ENCODE peak calls at places on chromosomes 4 and X, in nine cellular contexts. F, T, M, O, A, V, E, U and D are unnamed samples.
A peak's percentile ranks its signal among the peaks of the same experiment; 100 is the strongest.

GRCh38 chrX:8314881-8315280 is 143.8 kb upstream of the VCX2 start:
- DNase-seq in F (no peak), T (no peak), M (no peak), O (no peak), A (no peak), V (no peak), E (no peak), U (no peak), D (no peak)

GRCh38 chr4:123804171-123804721 is 407.7 kb downstream of the SPRY1 start:
- DNase-seq in F (no peak), T (no peak), M (no peak), O (no peak), A (no peak), V (no peak), E (no peak), U (no peak), D (no peak)

GRCh38 chr4:129641179-129641578 is 545.2 kb downstream of the C4orf33 start:
- DNase-seq in F (no peak), T (peak; percentile 48), M (peak; percentile 67), O (no peak), A (peak; percentile 56), V (peak; percentile 57), E (no peak), U (no peak), D (peak; percentile 9)

GRCh38 chrX:1368385-1368698 is 23.6 kb downstream of the SLC25A6 start:
- DNase-seq in F (no peak), T (no peak), M (no peak), O (no peak), A (no peak), V (no peak), E (no peak), U (no peak), D (no peak)

GRCh38 chr4:74823194-74823593 is 28.9 kb upstream of the BTC start:
- DNase-seq in F (no peak), T (no peak), M (no peak), O (no peak), A (no peak), V (no peak), E (no peak), U (no peak), D (no peak)

GRCh38 chr4:141977433-141977832 is 341.1 kb downstream of the IL15 start:
- DNase-seq in F (no peak), T (no peak), M (no peak), O (no peak), A (no peak), V (no peak), E (no peak), U (no peak), D (no peak)

GRCh38 chr4:140876597-140877364 is 120.6 kb upstream of the TBC1D9 start:
- DNase-seq in F (no peak), T (no peak), M (no peak), O (no peak), A (no peak), V (no peak), E (no peak), U (no peak), D (no peak)

GRCh38 chr4:123871351-123871750 is 474.8 kb downstream of the SPRY1 start:
- DNase-seq in F (no peak), T (peak; percentile 12), M (no peak), O (no peak), A (no peak), V (no peak), E (no peak), U (no peak), D (no peak)

GRCh38 chr4:11252149-11252548 is 176.5 kb downstream of the HS3ST1 start:
- DNase-seq in F (no peak), T (no peak), M (no peak), O (no peak), A (no peak), V (no peak), E (no peak), U (no peak), D (no peak)

GRCh38 chr4:139416073-139416673 is 37.7 kb upstream of the RAB33B start:
- DNase-seq in F (no peak), T (peak; percentile 28), M (no peak), O (no peak), A (no peak), V (no peak), E (no peak), U (no peak), D (no peak)

GRCh38 chr4:83054928-83055327 is 19.9 kb downstream of the COPS4 start:
- DNase-seq in F (no peak), T (no peak), M (no peak), O (no peak), A (no peak), V (no peak), E (no peak), U (no peak), D (no peak)

GRCh38 chrX:152897216-152898144 is at the start of gene ZNF185:
- DNase-seq in F (no peak), T (peak; percentile 74), M (no peak), O (peak; percentile 73), A (peak; percentile 72), V (no peak), E (no peak), U (no peak), D (no peak)

GRCh38 chrX:70664726-70665125 is 220.1 kb downstream of the DLG3 start:
- DNase-seq in F (no peak), T (peak; percentile 34), M (no peak), O (no peak), A (no peak), V (no peak), E (no peak), U (no peak), D (no peak)

GRCh38 chrX:22037225-22037624 is 5.1 kb downstream of the PHEX start:
- DNase-seq in F (no peak), T (no peak), M (no peak), O (no peak), A (no peak), V (no peak), E (no peak), U (no peak), D (no peak)

GRCh38 chrX:100649550-100650356 is 5.8 kb downstream of the SRPX2 start:
- DNase-seq in F (no peak), T (peak; percentile 29), M (peak; percentile 81), O (peak; percentile 59), A (peak; percentile 78), V (no peak), E (no peak), U (peak; percentile 38), D (no peak)

GRCh38 chr4:82493721-82494425 is 63.5 kb downstream of the ENOPH1 start:
- DNase-seq in F (no peak), T (no peak), M (no peak), O (no peak), A (no peak), V (no peak), E (no peak), U (no peak), D (no peak)

GRCh38 chrX:150683536-150684146 is 9.6 kb upstream of the MTMR1 start:
- DNase-seq in F (no peak), T (peak; percentile 35), M (no peak), O (no peak), A (no peak), V (peak; percentile 31), E (no peak), U (no peak), D (no peak)

GRCh38 chr4:117135634-117136354 is 50.4 kb upstream of the TRAM1L1 start:
- DNase-seq in F (no peak), T (no peak), M (no peak), O (no peak), A (no peak), V (no peak), E (no peak), U (no peak), D (no peak)

GRCh38 chr4:24489870-24490269 is 94.5 kb downstream of the DHX15 start:
- DNase-seq in F (no peak), T (no peak), M (no peak), O (no peak), A (no peak), V (no peak), E (no peak), U (peak; percentile 27), D (no peak)

GRCh38 chr4:113844369-113844768 is 82.8 kb upstream of the CAMK2D start:
- DNase-seq in F (no peak), T (no peak), M (no peak), O (no peak), A (no peak), V (no peak), E (no peak), U (no peak), D (no peak)
- H3K27ac ChIP-seq in F (no peak overlapping the region), T (no peak overlapping the region), M (no peak overlapping the region), O (no peak overlapping the region), A (no peak overlapping the region), V (no peak overlapping the region), E (no peak overlapping the region), U (no peak overlapping the region), D (no peak overlapping the region)

DNA sequence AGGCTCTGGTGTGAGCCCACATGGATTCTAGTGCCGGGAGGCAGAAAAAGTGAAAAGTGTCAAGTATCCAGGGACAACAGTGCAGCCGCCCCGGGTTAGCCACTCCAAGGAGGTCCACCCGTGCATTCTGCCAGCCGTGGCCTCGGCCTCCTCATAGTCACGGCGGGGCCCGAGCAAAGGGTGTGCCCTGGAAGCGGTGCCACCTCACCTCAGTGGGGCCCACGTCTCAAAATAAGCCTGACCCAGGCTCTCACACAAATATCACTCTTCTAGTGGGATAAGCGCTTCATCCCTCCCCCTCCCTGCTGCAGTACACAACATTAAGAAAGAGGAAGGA is 427 bp upstream of the KLHL13 start:
- DNase-seq in F (no peak), T (no peak), M (no peak), O (no peak), A (no peak), V (no peak), E (no peak), U (no peak), D (no peak)
- H3K27ac ChIP-seq in F (no peak overlapping the region), T (no peak overlapping the region), M (peak overlapping the region; percentile 86), O (peak overlapping the region; percentile 83), A (no peak overlapping the region), V (no peak overlapping the region), E (no peak overlapping the region), U (peak overlapping the region; percentile 65), D (no peak overlapping the region)

DNA sequence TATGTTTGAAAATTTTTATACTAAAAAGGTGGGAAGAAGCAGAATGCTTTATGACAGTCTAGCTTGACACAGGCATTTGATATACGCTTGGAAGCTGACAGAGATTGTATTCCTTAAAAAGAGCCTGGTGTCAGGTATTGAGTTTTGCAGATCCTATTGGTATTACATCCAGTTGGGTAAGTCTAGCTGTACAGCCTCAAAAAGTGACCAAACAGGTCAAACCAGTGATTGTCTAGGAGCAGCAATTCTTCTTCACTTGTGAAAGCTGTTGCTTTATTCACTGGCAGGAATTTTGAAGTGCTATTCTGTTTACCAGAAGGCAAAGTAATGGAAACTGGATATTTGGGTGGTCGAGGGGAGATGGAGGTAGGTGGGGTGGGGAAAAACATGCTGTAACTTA is 77.5 kb downstream of the UCHL1 start:
- DNase-seq in F (no peak), T (no peak), M (no peak), O (peak; percentile 26), A (no peak), V (no peak), E (no peak), U (no peak), D (no peak)
- H3K27ac ChIP-seq in F (no peak overlapping the region), T (no peak overlapping the region), M (no peak overlapping the region), O (no peak overlapping the region), A (no peak overlapping the region), V (no peak overlapping the region), E (no peak overlapping the region), U (no peak overlapping the region), D (no peak overlapping the region)

DNA sequence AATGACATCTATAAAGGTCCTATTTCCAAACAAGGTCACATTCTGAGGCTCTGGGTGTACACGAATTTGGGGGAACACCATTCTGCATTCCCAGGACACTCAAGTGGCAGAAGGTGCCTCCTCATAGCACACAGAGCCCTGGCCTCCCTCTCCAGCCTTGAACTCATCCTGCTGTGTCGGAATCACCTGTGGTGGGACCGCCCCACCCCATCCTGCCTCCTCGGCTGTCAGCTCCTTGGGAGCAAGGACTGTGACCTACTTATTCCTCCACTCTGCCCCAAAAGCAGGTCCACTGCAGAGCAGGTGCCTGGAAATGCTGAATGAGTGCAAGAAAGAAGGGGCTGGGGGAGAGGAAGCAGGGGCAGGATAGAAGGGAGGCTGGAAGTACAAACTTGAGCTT is 33.5 kb downstream of the HTRA3 start:
- DNase-seq in F (no peak), T (no peak), M (peak; percentile 40), O (no peak), A (no peak), V (no peak), E (no peak), U (no peak), D (no peak)
- H3K27ac ChIP-seq in F (no peak overlapping the region), T (no peak overlapping the region), M (no peak overlapping the region), O (no peak overlapping the region), A (no peak overlapping the region), V (no peak overlapping the region), E (no peak overlapping the region), U (no peak overlapping the region), D (no peak overlapping the region)